ENCODE peak calls at places on chromosomes 5 and 9, in five cellular contexts. K is foreskin fibroblast, P is bronchial epithelial cell, F is choroid plexus epithelial cell, B is stomach. J is an unnamed sample.

GRCh38 chr5:170266570-170267379 is 30.8 kb downstream of the LCP2 start:
- DNase-seq in K (no peak), P (no peak), F (no peak), B (no peak), J (no peak)

GRCh38 chr5:142779163-142779562 is 9.0 kb downstream of the ARHGAP26 start:
- DNase-seq in K (peak), P (peak), F (peak), B (no peak), J (peak)

GRCh38 chr9:126151671-126152050 is 175.0 kb upstream of the MVB12B start:
- DNase-seq in K (no peak), P (peak), F (peak), B (peak), J (no peak)

GRCh38 chr9:137820161-137820855 is 57.3 kb upstream of the CACNA1B start:
- DNase-seq in K (peak), P (no peak), F (no peak), B (no peak), J (no peak)

GRCh38 chr5:172550996-172551395 is 90.1 kb upstream of the NEURL1B start:
- DNase-seq in K (no peak), P (no peak), F (no peak), B (no peak), J (no peak)

GRCh38 chr5:32869216-32869615 is 158.1 kb downstream of the NPR3 start:
- DNase-seq in K (peak), P (no peak), F (no peak), B (no peak), J (peak)

GRCh38 chr5:139872052-139872766 is 76.6 kb downstream of the PSD2 start:
- DNase-seq in K (no peak), P (no peak), F (no peak), B (no peak), J (no peak)

GRCh38 chr5:43555895-43556606 is 826 bp downstream of the PAIP1 start:
- DNase-seq in K (peak), P (peak), F (peak), B (peak), J (peak)

GRCh38 chr9:34797367-34797766 is 87.4 kb upstream of the CCL21 start:
- DNase-seq in K (no peak), P (no peak), F (no peak), B (no peak), J (no peak)

GRCh38 chr5:41510176-41510831 is at the start of gene PLCXD3:
- DNase-seq in K (peak), P (peak), F (no peak), B (peak), J (peak)

GRCh38 chr5:175629231-175629630 is 28.6 kb upstream of the HRH2 start:
- DNase-seq in K (no peak), P (no peak), F (no peak), B (no peak), J (no peak)

GRCh38 chr5:15020731-15021130 is 149.2 kb upstream of the ANKH start:
- DNase-seq in K (no peak), P (no peak), F (no peak), B (no peak), J (peak)

GRCh38 chr5:112965733-112966306 is 10.8 kb upstream of the DCP2 start:
- DNase-seq in K (no peak), P (no peak), F (no peak), B (no peak), J (no peak)

GRCh38 chr5:141001854-141002666 is 35.8 kb downstream of the PCDHAC2 start:
- DNase-seq in K (no peak), P (peak), F (no peak), B (peak), J (no peak)

GRCh38 chr5:31530541-31531265 is 1.2 kb downstream of the DROSHA start:
- DNase-seq in K (peak), P (peak), F (no peak), B (no peak), J (no peak)

GRCh38 chr5:134271059-134271458 is 45.2 kb upstream of the PPP2CA start:
- DNase-seq in K (no peak), P (no peak), F (no peak), B (no peak), J (no peak)

GRCh38 chr9:116336133-116336862 is 182.7 kb downstream of the PAPPA start:
- DNase-seq in K (peak), P (no peak), F (peak), B (no peak), J (peak)

GRCh38 chr5:26024774-26025173 is 1013.6 kb downstream of the CDH9 start:
- DNase-seq in K (no peak), P (no peak), F (no peak), B (no peak), J (no peak)

GRCh38 chr9:23571414-23572104 is 254.5 kb downstream of the ELAVL2 start:
- DNase-seq in K (no peak), P (no peak), F (no peak), B (no peak), J (no peak)

DNA sequence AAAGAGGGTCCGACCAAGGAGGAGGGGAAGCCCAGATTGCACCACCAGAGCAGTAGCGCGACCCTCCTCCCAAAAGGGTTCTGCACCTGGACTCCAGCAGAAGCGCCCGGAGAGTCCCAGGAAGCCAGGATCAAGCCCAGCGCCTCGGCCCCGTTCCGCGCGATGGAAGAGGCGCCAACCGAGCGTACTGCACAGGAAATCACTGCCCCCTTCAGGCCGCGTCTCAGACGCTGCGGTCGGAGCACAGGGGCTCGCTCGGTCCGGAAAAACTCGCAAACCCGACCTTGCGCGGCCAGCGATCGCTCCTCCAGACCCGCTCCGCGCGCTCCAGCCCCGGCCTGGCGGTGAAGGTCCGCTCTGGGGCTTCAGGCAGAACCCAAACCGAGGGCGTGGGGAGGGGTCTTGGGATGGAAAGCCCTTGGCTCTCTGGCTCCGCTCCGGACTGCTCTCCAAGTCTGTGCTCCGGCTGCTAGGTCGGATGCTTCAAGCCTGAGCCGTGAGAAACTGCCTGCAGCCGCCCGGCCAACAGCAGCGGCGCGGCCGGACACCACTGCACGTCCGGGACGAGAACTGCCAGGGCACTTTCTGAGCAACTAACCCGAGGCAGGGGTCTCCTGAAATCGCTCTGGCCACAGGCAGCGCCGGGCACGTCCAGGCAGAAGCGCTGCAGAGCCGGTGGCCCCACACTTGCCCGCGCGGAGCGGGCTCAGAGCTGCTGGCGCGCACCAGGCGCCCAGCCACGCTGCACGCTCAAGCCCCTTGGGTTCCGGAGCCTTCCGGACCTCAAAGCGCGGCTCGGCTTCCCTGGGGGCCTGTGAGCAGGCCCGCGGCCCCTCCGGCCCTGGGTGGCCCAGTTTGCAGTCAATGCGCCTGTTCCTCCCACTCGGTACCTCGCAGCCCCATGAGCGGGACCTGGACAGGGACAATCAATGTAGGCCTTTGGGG is 1.3 kb downstream of the GABBR2 start:
- DNase-seq in K (peak), P (peak), F (peak), B (peak), J (peak)
- H3K4me3 ChIP-seq in K (peak), P (no peak), F (peak), B (peak), J (peak)

GRCh38 chr9:96348261-96348660 is 35.2 kb downstream of the SLC35D2 start:
- DNase-seq in K (no peak), P (no peak), F (no peak), B (no peak), J (no peak)
- TF ChIP-seq CTCF in K (no peak), P (no peak), F (no peak), B (no peak), J (no peak)

GRCh38 chr9:128636024-128636390 is 20.6 kb downstream of the DYNC2I2 start:
- DNase-seq in K (peak), P (no peak), F (no peak), B (peak), J (no peak)
- H3K4me3 ChIP-seq in K (no peak), P (no peak), F (no peak), B (peak), J (no peak)

GRCh38 chr5:96404191-96404867 is 28.7 kb downstream of the PCSK1 start:
- DNase-seq in K (no peak), P (no peak), F (no peak), B (no peak), J (no peak)
- TF ChIP-seq CTCF in K (no peak), P (no peak), F (no peak), B (no peak), J (no peak)

J was measured in fibroblast of the aortic adventitia.